ENCODE peak calls at places on chromosomes 16 and 17, in four cellular contexts. W is GM12878, L is endothelial cell of umbilical vein, Y is K562. I is an unnamed sample.

GRCh38 chr16:4465977-4466779 is 8.2 kb downstream of the NMRAL1 start:
- DNase-seq in W (no peak), L (no peak), Y (no peak), I (no peak)

GRCh38 chr17:4599505-4600281 is 15.4 kb downstream of the SMTNL2 start:
- DNase-seq in W (no peak), L (no peak), Y (peak), I (peak)

GRCh38 chr17:72336804-72337070 is 215.9 kb downstream of the SOX9 start:
- DNase-seq in W (no peak), L (no peak), Y (no peak), I (no peak)

GRCh38 chr17:4942760-4943508 is 2.9 kb downstream of the RNF167 start:
- DNase-seq in W (no peak), L (no peak), Y (no peak), I (no peak)

GRCh38 chr17:40895106-40895730 is 10.2 kb upstream of the KRT20 start:
- DNase-seq in W (no peak), L (no peak), Y (no peak), I (no peak)

GRCh38 chr17:75010683-75011406 is 1.6 kb upstream of the MRPL58 start:
- DNase-seq in W (no peak), L (peak), Y (peak), I (peak)

GRCh38 chr16:78489072-78489471 is 389.6 kb downstream of the WWOX start:
- DNase-seq in W (no peak), L (no peak), Y (no peak), I (no peak)

GRCh38 chr17:66222772-66223350 is 6.4 kb downstream of the APOH start:
- DNase-seq in W (no peak), L (no peak), Y (no peak), I (no peak)

GRCh38 chr17:76969598-76970172 is 101.5 kb downstream of the MGAT5B start:
- DNase-seq in W (no peak), L (no peak), Y (no peak), I (no peak)

GRCh38 chr17:42937712-42938596 is 26.3 kb downstream of the AARSD1 start:
- DNase-seq in W (no peak), L (peak), Y (peak), I (peak)

GRCh38 chr17:5049314-5049819 is 14.1 kb upstream of the SLC52A1 start:
- DNase-seq in W (peak), L (peak), Y (no peak), I (no peak)

GRCh38 chr17:38798614-38799500 is 499 bp downstream of the PIP4K2B start:
- DNase-seq in W (no peak), L (peak), Y (peak), I (peak)

GRCh38 chr17:59287887-59288286 is 43.6 kb upstream of the YPEL2 start:
- DNase-seq in W (no peak), L (no peak), Y (no peak), I (no peak)

GRCh38 chr16:11487289-11487688 is 99.4 kb downstream of the LITAF start:
- DNase-seq in W (no peak), L (no peak), Y (no peak), I (no peak)

GRCh38 chr17:79544142-79544914 is 66.5 kb downstream of the RBFOX3 start:
- DNase-seq in W (no peak), L (no peak), Y (no peak), I (no peak)

GRCh38 chr16:23966577-23966976 is 130.8 kb downstream of the PRKCB start:
- DNase-seq in W (no peak), L (no peak), Y (no peak), I (no peak)

GRCh38 chr17:18377437-18378204 is at the start of gene EVPLL:
- DNase-seq in W (no peak), L (no peak), Y (no peak), I (no peak)

GRCh38 chr16:84989791-84990620 is 21.3 kb downstream of the ZDHHC7 start:
- DNase-seq in W (no peak), L (no peak), Y (no peak), I (no peak)

GRCh38 chr17:37710344-37710886 is 34.4 kb downstream of the HNF1B start:
- DNase-seq in W (no peak), L (peak), Y (peak), I (peak)

GRCh38 chr17:77693776-77694175 is 264.7 kb upstream of the TNRC6C start:
- DNase-seq in W (no peak), L (no peak), Y (no peak), I (no peak)

GRCh38 chr16:57273359-57273758 is 11.1 kb downstream of the PLLP start:
- DNase-seq in W (no peak), L (no peak), Y (no peak), I (no peak)

GRCh38 chr16:17313085-17313611 is 157.6 kb downstream of the XYLT1 start:
- DNase-seq in W (no peak), L (no peak), Y (no peak), I (no peak)

GRCh38 chr16:4506450-4506849 is 30.3 kb downstream of the HMOX2 start:
- DNase-seq in W (peak), L (peak), Y (peak), I (peak)

GRCh38 chr16:48879173-48879926 is 269.4 kb upstream of the N4BP1 start:
- DNase-seq in W (no peak), L (no peak), Y (no peak), I (no peak)

GRCh38 chr17:57619061-57619937 is 125.8 kb downstream of the CCDC182 start:
- DNase-seq in W (no peak), L (no peak), Y (no peak), I (no peak)

GRCh38 chr17:76371656-76372628 is 12.5 kb upstream of the SPHK1 start:
- DNase-seq in W (no peak), L (peak), Y (no peak), I (no peak)

GRCh38 chr16:78842950-78843349 is 743.5 kb downstream of the WWOX start:
- DNase-seq in W (no peak), L (no peak), Y (no peak), I (no peak)

GRCh38 chr16:3259097-3259496 is 2.7 kb upstream of the MEFV start:
- DNase-seq in W (no peak), L (no peak), Y (no peak), I (peak)

GRCh38 chr17:7856081-7856791 is 1.1 kb downstream of the NAA38 start:
- DNase-seq in W (no peak), L (peak), Y (peak), I (no peak)

GRCh38 chr16:15599303-15600070 is 43.5 kb downstream of the MARF1 start:
- DNase-seq in W (no peak), L (no peak), Y (no peak), I (no peak)

GRCh38 chr17:27453466-27453865 is 2.8 kb upstream of the KSR1 start:
- DNase-seq in W (no peak), L (no peak), Y (no peak), I (no peak)
- TF ChIP-seq MYC in W (no peak), L (no peak), Y (no peak), I (no peak)

GRCh38 chr17:48045270-48046001 is 2.7 kb upstream of the NFE2L1 start:
- DNase-seq in W (no peak), L (no peak), Y (peak), I (no peak)
- H3K9ac ChIP-seq in W (no peak), L (no peak), Y (peak), I (no peak)

DNA sequence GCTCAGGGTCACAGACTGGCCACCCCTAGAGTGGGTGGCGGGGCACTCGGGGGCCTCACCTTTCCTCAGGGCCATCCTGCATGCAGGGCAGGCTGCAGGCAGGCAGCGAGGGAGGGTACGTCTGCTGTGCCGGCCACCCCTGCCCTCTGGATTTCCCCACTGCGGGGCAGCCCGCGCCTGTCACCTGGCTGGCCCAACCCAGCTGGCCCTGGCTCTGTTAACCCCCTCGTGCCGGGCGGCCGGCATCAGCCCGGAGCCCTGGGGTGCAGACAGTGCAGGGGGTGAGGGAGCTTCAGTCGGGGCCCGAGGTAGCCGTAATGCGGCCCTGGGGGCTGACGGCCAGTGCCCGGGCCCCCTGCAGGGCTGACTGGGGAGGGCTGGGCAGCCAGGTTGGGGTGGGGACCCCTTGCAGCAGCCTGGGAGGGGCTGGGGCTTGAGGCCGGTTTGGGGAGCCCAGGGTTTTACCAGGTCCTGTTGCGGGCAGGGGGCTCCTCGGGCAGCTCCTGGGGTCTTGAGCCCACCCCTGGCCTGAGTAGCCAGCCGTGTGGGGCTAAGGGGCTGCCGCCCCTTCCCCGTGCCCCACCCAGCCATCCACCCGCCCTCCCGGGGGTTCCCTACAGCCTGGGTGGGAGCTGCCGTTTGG is at the start of gene IGFALS:
- DNase-seq in W (no peak), L (no peak), Y (no peak), I (no peak)
- TF ChIP-seq MYC in W (no peak), L (no peak), Y (no peak), I (no peak)

DNA sequence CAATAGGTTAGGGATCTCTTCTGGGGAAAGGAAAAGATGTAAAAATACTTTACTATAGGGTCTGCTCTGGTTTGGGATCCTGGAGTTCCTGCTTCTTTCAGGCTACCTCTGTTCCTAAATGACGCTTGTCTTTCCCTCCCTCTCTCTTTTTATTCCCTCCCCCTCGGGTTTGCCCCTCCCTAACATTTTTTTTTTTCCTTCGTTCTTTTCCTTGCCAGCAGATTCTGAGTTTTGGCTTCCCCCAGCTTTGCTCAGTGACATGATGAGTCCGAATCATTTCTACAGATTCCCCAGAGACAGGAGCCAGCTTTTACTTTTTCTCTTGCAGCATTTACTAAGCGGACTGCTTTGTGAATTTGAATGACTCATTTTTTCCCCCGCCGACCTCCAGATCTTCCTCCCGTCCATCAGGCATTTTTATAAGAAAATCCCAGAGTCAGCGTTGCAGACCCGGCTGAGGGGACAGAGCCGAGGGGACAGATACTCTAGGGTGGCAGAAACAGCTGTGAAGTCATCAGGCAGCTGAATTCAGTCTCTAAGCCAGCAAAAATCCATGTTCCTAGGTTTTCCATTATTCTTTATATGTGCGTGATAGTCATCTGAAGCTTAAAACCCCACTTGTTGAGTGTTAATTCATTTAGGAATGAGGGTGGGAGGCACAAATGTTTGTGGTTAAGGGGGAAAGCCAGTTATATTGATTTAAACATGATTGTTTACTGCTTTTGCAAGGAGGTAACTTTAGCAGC is at the start of gene TMEM100:
- DNase-seq in W (no peak), L (peak), Y (peak), I (no peak)
- H3K9ac ChIP-seq in W (no peak), L (no peak), Y (peak), I (no peak)

DNA sequence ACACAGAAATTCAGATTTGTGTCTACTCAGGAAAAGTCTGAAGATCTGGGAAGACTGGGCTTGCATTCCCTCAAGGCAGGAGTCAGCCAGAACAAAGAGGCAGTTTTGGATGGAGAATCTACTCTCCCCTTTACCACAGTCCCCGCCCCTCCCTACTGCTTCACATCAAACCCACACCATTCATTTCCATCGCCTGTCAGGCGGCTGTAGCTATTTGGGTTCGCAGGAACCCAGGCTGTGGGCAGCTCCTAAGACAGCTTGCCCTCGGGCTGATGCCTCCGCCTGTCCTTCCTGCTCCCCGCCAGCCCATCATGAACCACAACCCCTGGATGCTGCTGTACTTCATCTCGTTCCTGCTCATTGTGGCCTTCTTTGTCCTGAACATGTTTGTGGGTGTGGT is 27.2 kb upstream of the ABCC3 start:
- DNase-seq in W (no peak), L (no peak), Y (no peak), I (no peak)
- TF ChIP-seq MYC in W (no peak), L (no peak), Y (no peak), I (no peak)

GRCh38 chr16:81809567-81809966 is 30.5 kb downstream of the PLCG2 start:
- DNase-seq in W (no peak), L (no peak), Y (no peak), I (no peak)
- H3K9ac ChIP-seq in W (peak), L (no peak), Y (no peak), I (no peak)

DNA sequence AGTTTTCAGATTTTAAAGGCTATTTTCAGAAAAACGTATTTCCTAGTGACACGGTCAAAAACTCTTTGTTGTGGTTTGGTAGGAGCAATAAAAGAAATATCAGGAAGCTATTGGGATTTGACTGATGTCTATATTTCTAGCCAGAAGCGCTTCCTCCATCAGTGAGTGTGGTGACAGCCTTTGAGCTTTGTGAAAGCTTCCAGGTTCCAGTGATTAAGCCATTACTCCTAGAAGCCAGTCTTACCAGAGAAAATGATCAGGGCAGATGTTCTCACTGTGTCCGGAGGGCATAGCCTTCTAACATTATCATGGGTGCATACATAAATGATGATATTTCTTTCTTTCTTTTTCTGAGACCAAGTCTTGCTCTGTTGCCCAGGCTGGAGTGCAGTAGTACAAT is 39.6 kb downstream of the MAP2K6 start:
- DNase-seq in W (no peak), L (no peak), Y (no peak), I (no peak)
- TF ChIP-seq MYC in W (no peak), L (no peak), Y (no peak), I (no peak)